ENCODE peak calls at places on chromosomes 7 and 10, in nine cellular contexts. R, Y, L, C, D, F, A, O and Z are unnamed samples.

GRCh38 chr10:88117227-88117626 is 253.8 kb downstream of the PTEN start:
- DNase-seq in A (no peak), L (no peak), D (no peak), F (no peak), O (no peak), C (no peak), Y (no peak), R (no peak), Z (no peak)

GRCh38 chr10:49133706-49134248 is at the start of gene FAM170B:
- DNase-seq in A (no peak), R (no peak), D (no peak), C (no peak), O (no peak), Y (no peak), F (no peak), L (no peak), Z (no peak)

GRCh38 chr7:30068117-30068516 is 39.9 kb downstream of the PLEKHA8 start:
- DNase-seq in R (no peak), O (no peak), A (peak), D (no peak), Y (peak), C (peak), F (no peak), L (peak), Z (no peak)

GRCh38 chr10:84348431-84348830 is 20.0 kb downstream of the CCSER2 start:
- DNase-seq in O (no peak), A (no peak), R (no peak), C (peak), D (no peak), Y (peak), L (no peak), F (no peak), Z (no peak)

GRCh38 chr10:20682782-20683181 is 214.3 kb downstream of the NEBL start:
- DNase-seq in Y (no peak), L (no peak), R (no peak), A (no peak), O (no peak), D (no peak), C (no peak), F (no peak), Z (no peak)

GRCh38 chr10:96708456-96708855 is 11.9 kb downstream of the PIK3AP1 start:
- DNase-seq in L (no peak), O (no peak), C (no peak), R (no peak), F (no peak), Y (no peak), D (no peak), A (no peak), Z (no peak)

GRCh38 chr10:80541144-80541750 is 3.5 kb downstream of the SH2D4B start:
- DNase-seq in D (no peak), A (no peak), R (no peak), F (no peak), Y (no peak), C (no peak), L (no peak), O (no peak), Z (no peak)

GRCh38 chr7:19122018-19122588 is 4.7 kb upstream of the TWIST1 start:
- DNase-seq in O (peak), Y (peak), A (peak), R (no peak), L (peak), D (no peak), F (peak), C (peak), Z (no peak)

GRCh38 chr7:100266576-100267354 is 40.7 kb upstream of the SPDYE3 start:
- DNase-seq in D (no peak), C (no peak), A (no peak), R (no peak), L (no peak), Y (no peak), F (no peak), O (no peak), Z (no peak)

GRCh38 chr7:131538071-131538790 is 18.2 kb downstream of the PODXL start:
- DNase-seq in C (peak), R (no peak), O (no peak), A (no peak), Y (peak), L (peak), F (no peak), D (no peak), Z (no peak)

GRCh38 chr10:47025540-47026300 is 114.5 kb downstream of the PTPN20 start:
- DNase-seq in F (no peak), C (peak), R (no peak), A (no peak), O (no peak), L (no peak), Y (peak), D (no peak), Z (no peak)

GRCh38 chr7:46854958-46855473 is 726.9 kb downstream of the TNS3 start:
- DNase-seq in F (no peak), O (no peak), Y (peak), R (peak), C (peak), A (no peak), L (peak), D (no peak), Z (peak)

GRCh38 chr7:155544485-155544884 is 1.9 kb downstream of the CNPY1 start:
- DNase-seq in Y (no peak), O (no peak), R (no peak), C (no peak), A (no peak), D (no peak), L (no peak), F (no peak), Z (no peak)

GRCh38 chr10:1556496-1556895 is 180.8 kb downstream of the ADARB2 start:
- DNase-seq in R (no peak), Y (no peak), C (no peak), O (no peak), D (no peak), L (no peak), A (no peak), F (no peak), Z (no peak)

GRCh38 chr7:133003052-133003910 is 78.6 kb downstream of the CHCHD3 start:
- DNase-seq in L (no peak), C (no peak), O (no peak), A (no peak), Y (no peak), F (no peak), D (no peak), R (no peak), Z (no peak)

GRCh38 chr10:70430489-70431445 is 10.7 kb downstream of the NODAL start:
- DNase-seq in R (no peak), C (peak), O (no peak), F (no peak), A (no peak), Y (peak), L (peak), D (no peak), Z (no peak)

GRCh38 chr7:93092757-93093370 is 24.9 kb downstream of the SAMD9 start:
- DNase-seq in F (no peak), R (no peak), C (peak), O (no peak), D (no peak), L (peak), Y (peak), A (peak), Z (no peak)

GRCh38 chr10:9848278-9848677 is 1169.4 kb upstream of the CELF2 start:
- DNase-seq in R (no peak), C (no peak), F (no peak), O (no peak), D (no peak), A (no peak), L (no peak), Y (no peak), Z (no peak)

GRCh38 chr7:157337316-157338149 is 729 bp downstream of the DNAJB6 start:
- DNase-seq in O (no peak), A (peak), F (peak), L (no peak), D (no peak), Y (peak), C (peak), R (peak), Z (no peak)

GRCh38 chr10:2944788-2945187 is 122.6 kb upstream of the PFKP start:
- DNase-seq in C (no peak), O (no peak), D (no peak), L (no peak), A (no peak), F (no peak), R (no peak), Y (no peak), Z (no peak)

GRCh38 chr7:131692131-131692960 is 135.9 kb upstream of the PODXL start:
- DNase-seq in A (no peak), D (peak), C (no peak), O (peak), F (peak), L (no peak), Y (peak), R (no peak), Z (peak)

GRCh38 chr7:17497136-17497535 is 198.7 kb downstream of the AHR start:
- DNase-seq in Y (peak), F (no peak), L (no peak), O (no peak), D (no peak), C (no peak), R (no peak), A (no peak), Z (no peak)

GRCh38 chr7:12518920-12519681 is 51.4 kb upstream of the SCIN start:
- DNase-seq in A (no peak), Y (peak), F (no peak), L (no peak), D (no peak), O (peak), C (peak), R (no peak), Z (no peak)

GRCh38 chr7:27999829-28000228 is 180.8 kb downstream of the JAZF1 start:
- DNase-seq in L (no peak), C (no peak), O (no peak), R (no peak), Y (no peak), F (no peak), D (no peak), A (no peak), Z (no peak)

GRCh38 chr10:72133517-72133916 is 45.2 kb upstream of the SPOCK2 start:
- DNase-seq in D (no peak), R (no peak), L (peak), Y (peak), C (peak), O (no peak), A (peak), F (no peak), Z (no peak)

GRCh38 chr10:129888784-129889616 is 75.1 kb downstream of the EBF3 start:
- DNase-seq in F (no peak), D (no peak), L (no peak), O (no peak), A (no peak), C (no peak), R (no peak), Y (peak), Z (no peak)

GRCh38 chr7:96675548-96675947 is 34.1 kb downstream of the SEM1 start:
- DNase-seq in Y (peak), F (peak), A (no peak), D (no peak), C (no peak), O (no peak), L (no peak), R (no peak), Z (no peak)

GRCh38 chr10:125362966-125363365 is 202.6 kb upstream of the CTBP2 start:
- DNase-seq in L (no peak), F (no peak), O (no peak), D (no peak), Y (no peak), C (no peak), R (no peak), A (no peak), Z (no peak)

GRCh38 chr10:17805921-17806577 is 3.1 kb upstream of the MRC1 start:
- DNase-seq in R (no peak), D (no peak), A (no peak), L (no peak), F (no peak), Y (no peak), O (no peak), C (no peak), Z (no peak)

GRCh38 chr10:63670291-63670898 is 149.2 kb downstream of the REEP3 start:
- DNase-seq in Y (peak), L (no peak), D (no peak), R (no peak), A (no peak), O (no peak), F (no peak), C (no peak), Z (no peak)

GRCh38 chr10:63166742-63167258 is 33.7 kb downstream of the NRBF2 start:
- DNase-seq in F (peak), D (peak), A (peak), L (peak), R (no peak), Y (peak), O (peak), C (peak), Z (no peak)

GRCh38 chr7:157687158-157687557 is 350.4 kb downstream of the DNAJB6 start:
- DNase-seq in F (no peak), Y (no peak), D (no peak), C (no peak), O (no peak), L (no peak), A (no peak), R (no peak), Z (no peak)

GRCh38 chr7:91436655-91437054 is 172.4 kb downstream of the FZD1 start:
- DNase-seq in F (peak), O (no peak), Y (no peak), C (no peak), L (no peak), A (no peak), D (no peak), R (no peak), Z (no peak)